ENCODE peak calls at places on chromosomes 3 and 15, in ten cellular contexts. L is heart left ventricle, I is MM.1S, T is fibroblast of lung, Y is astrocyte, S is sigmoid colon, H is left ventricle myocardium inferior, N is AG04450, R is psoas muscle, A is esophagus squamous epithelium. M is an unnamed sample.

GRCh38 chr15:26298010-26298661 is 435.0 kb upstream of the ATP10A start:
- DNase-seq in L (no peak), I (no peak), T (no peak), Y (no peak), S (no peak), H (no peak), N (no peak), R (no peak), A (no peak), M (no peak)

GRCh38 chr3:98361289-98361688 is 7.6 kb downstream of the OR5K4 start:
- DNase-seq in L (no peak), I (peak), T (no peak), Y (no peak), S (no peak), H (no peak), N (no peak), R (no peak), A (no peak), M (no peak)

GRCh38 chr3:12916159-12916558 is 74.8 kb upstream of the RPL32 start:
- DNase-seq in L (no peak), I (no peak), T (no peak), Y (no peak), S (no peak), H (no peak), N (no peak), R (no peak), A (no peak), M (no peak)

GRCh38 chr3:126607214-126607908 is 47.6 kb downstream of the TXNRD3 start:
- DNase-seq in L (no peak), I (no peak), T (peak), Y (peak), S (no peak), H (no peak), N (peak), R (no peak), A (no peak), M (no peak)

GRCh38 chr15:96333194-96334016 is 2.9 kb downstream of the NR2F2 start:
- DNase-seq in L (peak), I (no peak), T (peak), Y (peak), S (peak), H (no peak), N (no peak), R (peak), A (no peak), M (no peak)

GRCh38 chr3:7188551-7188950 is 327.6 kb downstream of the GRM7 start:
- DNase-seq in L (no peak), I (no peak), T (peak), Y (peak), S (no peak), H (no peak), N (no peak), R (no peak), A (no peak), M (no peak)

GRCh38 chr3:124861041-124861440 is 26.1 kb downstream of the ITGB5 start:
- DNase-seq in L (no peak), I (no peak), T (no peak), Y (no peak), S (peak), H (no peak), N (no peak), R (no peak), A (no peak), M (no peak)

GRCh38 chr3:21672303-21672702 is 78.7 kb downstream of the ZNF385D start:
- DNase-seq in L (no peak), I (no peak), T (peak), Y (peak), S (no peak), H (no peak), N (peak), R (no peak), A (no peak), M (no peak)

GRCh38 chr15:31215490-31216209 is 111.0 kb upstream of the KLF13 start:
- DNase-seq in L (peak), I (peak), T (peak), Y (peak), S (peak), H (peak), N (no peak), R (peak), A (peak), M (peak)

GRCh38 chr15:81133782-81134461 is at the start of gene CFAP161:
- DNase-seq in L (peak), I (peak), T (peak), Y (peak), S (peak), H (peak), N (peak), R (peak), A (no peak), M (peak)

GRCh38 chr3:11558002-11558401 is 85.7 kb downstream of the VGLL4 start:
- DNase-seq in L (no peak), I (no peak), T (peak), Y (peak), S (no peak), H (peak), N (no peak), R (no peak), A (no peak), M (no peak)

GRCh38 chr15:67997996-67998395 is 56.1 kb upstream of the PIAS1 start:
- DNase-seq in L (no peak), I (no peak), T (peak), Y (peak), S (no peak), H (no peak), N (no peak), R (no peak), A (no peak), M (no peak)

GRCh38 chr3:101868534-101869464 is 19.5 kb downstream of the NFKBIZ start:
- DNase-seq in L (peak), I (no peak), T (peak), Y (peak), S (no peak), H (peak), N (no peak), R (no peak), A (no peak), M (peak)

GRCh38 chr3:152581941-152582340 is 253.0 kb upstream of the P2RY1 start:
- DNase-seq in L (no peak), I (no peak), T (no peak), Y (no peak), S (no peak), H (no peak), N (no peak), R (no peak), A (no peak), M (no peak)
- TF ChIP-seq CTCF in L (no peak), I (no peak), T (no peak), Y (no peak), S (no peak), H (no peak), N (no peak), R (no peak), A (no peak), M (no peak)

GRCh38 chr15:66700802-66701421 is 1.1 kb upstream of the SMAD6 start:
- DNase-seq in L (peak), I (peak), T (peak), Y (peak), S (peak), H (peak), N (peak), R (peak), A (peak), M (peak)
- H3K27ac ChIP-seq in L (peak), I (peak), T (peak), Y (peak), S (peak), H (peak), N (no peak), R (peak), A (peak), M (peak)

GRCh38 chr3:70753572-70753971 is 441.1 kb upstream of the MDFIC2 start:
- DNase-seq in L (no peak), I (no peak), T (no peak), Y (no peak), S (no peak), H (no peak), N (no peak), R (no peak), A (no peak), M (no peak)
- TF ChIP-seq CTCF in L (no peak), I (no peak), T (peak), Y (no peak), S (no peak), H (no peak), N (peak), R (no peak), A (no peak), M (peak)

GRCh38 chr3:58333206-58334012 is 717 bp downstream of the PXK start:
- DNase-seq in L (peak), I (peak), T (no peak), Y (no peak), S (peak), H (no peak), N (no peak), R (no peak), A (no peak), M (peak)

GRCh38 chr3:58332575-58333179 is at the start of gene PXK:
- DNase-seq in L (peak), I (peak), T (peak), Y (peak), S (peak), H (peak), N (no peak), R (peak), A (peak), M (peak)

GRCh38 chr3:58329922-58330413 is 2.7 kb upstream of the PXK start:
- DNase-seq in L (no peak), I (no peak), T (no peak), Y (no peak), S (no peak), H (no peak), N (no peak), R (no peak), A (no peak), M (no peak)

GRCh38 chr3:58334013-58334321 is 1.3 kb downstream of the PXK start:
- DNase-seq in L (no peak), I (no peak), T (no peak), Y (no peak), S (no peak), H (no peak), N (no peak), R (no peak), A (no peak), M (no peak)

GRCh38 chr3:58331593-58332152 is 1.0 kb upstream of the PXK start:
- DNase-seq in L (no peak), I (no peak), T (no peak), Y (no peak), S (no peak), H (no peak), N (no peak), R (no peak), A (no peak), M (no peak)
- H3K27ac ChIP-seq in L (no peak), I (no peak), T (no peak), Y (no peak), S (no peak), H (no peak), N (no peak), R (no peak), A (no peak), M (no peak)

DNA sequence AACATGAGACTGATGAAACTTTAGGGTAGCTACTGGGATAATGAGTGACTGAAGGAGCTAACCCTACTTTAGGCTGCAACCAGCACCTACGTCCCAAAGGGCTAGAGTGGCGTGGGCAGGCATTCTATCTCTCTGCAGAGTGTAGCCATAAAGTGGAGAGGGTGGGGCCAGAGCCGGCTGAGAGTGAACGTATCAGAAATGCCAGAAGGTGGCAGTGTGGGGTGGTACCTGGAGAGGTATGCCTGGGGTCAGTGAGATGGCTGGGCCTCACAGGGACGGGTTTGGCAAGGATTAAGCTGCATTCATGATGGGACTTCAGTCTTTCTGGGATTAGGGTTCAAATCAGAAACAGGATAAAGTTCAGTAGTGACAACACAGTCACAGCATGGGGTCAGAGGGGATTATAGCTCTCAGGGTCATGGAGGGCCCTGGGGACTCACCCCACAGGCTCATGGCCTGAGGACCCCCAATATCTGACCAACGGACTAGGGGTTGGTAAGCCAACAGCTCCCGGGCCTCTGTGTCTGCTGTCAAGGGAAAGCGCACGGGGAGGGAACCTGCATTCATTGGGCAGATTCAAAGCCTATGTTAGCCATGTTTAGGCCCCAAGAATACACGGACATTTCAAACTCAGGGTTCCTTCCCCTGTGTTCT is 86.5 kb upstream of the FOXB1 start:
- DNase-seq in L (peak), I (peak), T (peak), Y (peak), S (no peak), H (no peak), N (no peak), R (peak), A (no peak), M (peak)
- TF ChIP-seq CTCF in L (peak), I (peak), T (peak), Y (peak), S (no peak), H (peak), N (peak), R (peak), A (peak), M (peak)

DNA sequence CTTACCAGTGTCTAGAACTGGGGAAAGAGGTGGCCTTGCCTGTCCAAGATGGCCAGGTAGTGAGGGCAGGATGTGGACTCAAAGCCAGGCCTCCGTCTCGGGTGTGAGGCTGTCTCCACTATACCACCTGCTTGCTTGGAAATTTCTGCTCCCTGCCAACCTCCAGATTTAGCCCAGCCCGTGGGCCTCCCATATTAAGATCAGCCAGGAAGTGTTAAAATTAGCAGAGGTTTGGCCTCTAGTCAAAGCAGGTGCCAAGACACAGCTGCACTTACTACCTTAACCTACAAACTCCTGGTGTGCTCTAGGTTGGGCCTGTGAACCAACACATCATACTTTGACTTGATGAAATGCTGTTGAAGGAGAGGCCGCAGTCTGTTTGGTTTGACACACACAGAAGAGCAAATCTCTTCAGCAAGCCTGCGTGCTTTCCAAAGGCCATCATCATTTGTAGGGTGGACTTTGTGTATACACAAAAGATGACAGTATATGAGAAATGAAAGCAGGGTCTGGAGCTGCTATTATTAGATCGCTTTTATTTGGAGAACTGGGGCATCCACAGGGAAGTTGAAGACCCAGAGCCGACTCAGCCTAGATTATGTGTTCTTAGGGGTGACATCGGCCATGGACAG is 206.5 kb downstream of the XXYLT1 start:
- DNase-seq in L (peak), I (peak), T (no peak), Y (no peak), S (no peak), H (no peak), N (peak), R (no peak), A (no peak), M (no peak)
- H3K27ac ChIP-seq in L (no peak), I (peak), T (no peak), Y (no peak), S (peak), H (peak), N (no peak), R (peak), A (peak), M (peak)

GRCh38 chr15:90222538-90222937 is 11.2 kb downstream of the CIB1 start:
- DNase-seq in L (no peak), I (no peak), T (no peak), Y (no peak), S (no peak), H (no peak), N (no peak), R (no peak), A (no peak), M (no peak)

GRCh38 chr15:90223441-90224165 is 10.1 kb downstream of the CIB1 start:
- DNase-seq in L (no peak), I (no peak), T (no peak), Y (no peak), S (no peak), H (no peak), N (no peak), R (no peak), A (no peak), M (no peak)

GRCh38 chr15:90217671-90218394 is 15.9 kb downstream of the CIB1 start:
- DNase-seq in L (no peak), I (no peak), T (no peak), Y (no peak), S (no peak), H (no peak), N (no peak), R (no peak), A (no peak), M (no peak)

GRCh38 chr15:90221251-90221900 is 12.4 kb downstream of the CIB1 start:
- DNase-seq in L (peak), I (peak), T (peak), Y (peak), S (peak), H (peak), N (peak), R (peak), A (no peak), M (peak)

DNA sequence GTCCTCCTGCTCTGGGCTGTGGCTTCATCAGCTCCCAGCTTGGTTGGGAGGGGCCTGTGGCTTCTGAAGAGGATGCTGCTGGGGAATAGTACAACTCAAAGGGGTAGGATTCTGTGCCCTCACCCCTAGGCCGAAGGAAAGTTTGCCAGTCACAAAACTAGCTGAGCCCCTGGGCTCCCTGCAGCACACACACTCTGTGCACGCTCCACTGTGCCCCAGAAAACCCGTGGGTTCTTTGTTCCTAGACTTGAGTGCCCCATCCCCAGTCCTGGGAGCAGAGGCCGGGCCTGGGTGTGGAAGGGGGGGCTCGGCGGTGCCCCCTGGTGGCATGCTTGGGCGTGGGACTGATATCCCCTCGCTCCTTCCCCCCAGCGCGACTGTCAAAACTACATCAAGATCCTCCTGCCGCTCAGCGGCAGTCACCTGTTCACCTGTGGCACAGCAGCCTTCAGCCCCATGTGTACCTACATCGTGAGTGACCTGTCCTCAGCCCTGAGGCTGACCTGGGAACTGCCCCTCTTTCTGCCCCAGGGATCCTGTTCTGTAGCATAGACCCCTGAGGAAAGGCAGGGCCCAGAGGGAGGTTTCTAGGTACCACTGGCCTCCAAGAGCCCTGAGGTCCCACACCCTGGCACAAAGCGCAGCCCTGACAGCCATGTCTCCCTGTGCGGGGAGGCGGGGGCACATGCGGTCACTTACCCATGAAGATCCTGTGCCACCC is 14.2 kb downstream of the CIB1 start:
- DNase-seq in L (no peak), I (peak), T (no peak), Y (no peak), S (no peak), H (no peak), N (no peak), R (peak), A (no peak), M (peak)
- TF ChIP-seq CTCF in L (peak), I (peak), T (peak), Y (peak), S (peak), H (peak), N (peak), R (peak), A (peak), M (peak)

GRCh38 chr3:37935756-37936666 is 54.6 kb upstream of the VILL start:
- DNase-seq in L (no peak), I (no peak), T (peak), Y (peak), S (no peak), H (no peak), N (peak), R (no peak), A (no peak), M (no peak)

GRCh38 chr3:37934631-37935289 is 55.8 kb upstream of the VILL start:
- DNase-seq in L (no peak), I (no peak), T (peak), Y (peak), S (no peak), H (no peak), N (no peak), R (no peak), A (no peak), M (no peak)

GRCh38 chr3:37935290-37935668 is 55.3 kb upstream of the VILL start:
- DNase-seq in L (no peak), I (no peak), T (peak), Y (peak), S (no peak), H (no peak), N (no peak), R (no peak), A (no peak), M (no peak)

GRCh38 chr3:37938011-37938410 is 52.6 kb upstream of the VILL start:
- DNase-seq in L (no peak), I (no peak), T (peak), Y (no peak), S (no peak), H (no peak), N (no peak), R (no peak), A (no peak), M (no peak)

GRCh38 chr3:37937156-37937555 is 53.4 kb upstream of the VILL start:
- DNase-seq in L (no peak), I (no peak), T (no peak), Y (no peak), S (no peak), H (no peak), N (no peak), R (no peak), A (no peak), M (no peak)
- H3K27ac ChIP-seq in L (no peak), I (no peak), T (no peak), Y (peak), S (no peak), H (peak), N (peak), R (no peak), A (no peak), M (peak)

DNA sequence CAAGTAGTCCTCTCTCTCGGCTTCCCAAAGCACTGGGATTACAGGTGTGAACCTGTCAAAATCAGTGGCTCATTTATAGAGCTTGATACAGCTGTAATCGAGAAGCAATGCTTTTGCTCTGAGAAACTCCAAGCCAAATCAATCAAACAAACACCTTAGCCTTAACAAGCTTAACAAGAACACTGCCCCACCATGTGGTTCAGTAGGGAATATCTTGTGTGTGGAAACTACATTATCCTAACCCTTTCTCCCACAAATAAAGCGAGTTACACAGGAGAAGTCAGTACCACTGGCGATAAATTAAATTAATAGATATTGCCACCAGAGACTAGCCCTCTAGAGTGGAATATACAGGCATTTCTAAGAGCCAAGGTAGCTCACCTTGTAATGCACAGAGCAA is 13.9 kb downstream of the CDAN1 start:
- DNase-seq in L (no peak), I (no peak), T (no peak), Y (no peak), S (no peak), H (no peak), N (no peak), R (no peak), A (no peak), M (no peak)
- TF ChIP-seq CTCF in L (no peak), I (no peak), T (no peak), Y (peak), S (no peak), H (peak), N (no peak), R (no peak), A (peak), M (no peak)